ENCODE peak calls at places on chromosomes 4 and X, in seven cellular contexts. C is pancreas, U is tibial artery, K is cardiac muscle cell, N is WERI-Rb-1, L is psoas muscle, M is epithelial cell of proximal tubule. B is an unnamed sample.

GRCh38 chr4:165398570-165398969 is 19.8 kb downstream of the CPE start:
- DNase-seq in C (no peak), U (no peak), K (peak), N (peak), L (no peak), M (no peak), B (no peak)

GRCh38 chr4:142473218-142473959 is 372.7 kb downstream of the INPP4B start:
- DNase-seq in C (peak), U (no peak), K (no peak), N (no peak), L (peak), M (no peak), B (no peak)

GRCh38 chr4:118124977-118125376 is 90.7 kb downstream of the NDST3 start:
- DNase-seq in C (no peak), U (no peak), K (no peak), N (no peak), L (no peak), M (no peak), B (no peak)

GRCh38 chr4:23373269-23373668 is 516.6 kb downstream of the PPARGC1A start:
- DNase-seq in C (peak), U (no peak), K (peak), N (peak), L (peak), M (peak), B (no peak)

GRCh38 chr4:186204103-186204559 is 12.8 kb downstream of the CYP4V2 start:
- DNase-seq in C (no peak), U (no peak), K (no peak), N (no peak), L (no peak), M (no peak), B (no peak)

GRCh38 chr4:185471235-185472062 is at the start of gene CCDC110:
- DNase-seq in C (peak), U (peak), K (peak), N (peak), L (peak), M (peak), B (peak)

GRCh38 chr4:101065935-101066485 is 281.3 kb downstream of the PPP3CA start:
- DNase-seq in C (no peak), U (no peak), K (no peak), N (peak), L (no peak), M (no peak), B (no peak)

GRCh38 chrX:73127700-73128241 is 48.5 kb upstream of the PABPC1L2A start:
- DNase-seq in C (peak), U (no peak), K (peak), N (no peak), L (no peak), M (no peak), B (no peak)

GRCh38 chr4:81490761-81491160 is 19.1 kb upstream of the RASGEF1B start:
- DNase-seq in C (no peak), U (no peak), K (no peak), N (no peak), L (no peak), M (no peak), B (no peak)

GRCh38 chr4:163415668-163416067 is 57.9 kb downstream of the TKTL2 start:
- DNase-seq in C (no peak), U (no peak), K (no peak), N (no peak), L (no peak), M (no peak), B (no peak)

GRCh38 chr4:87553182-87553581 is 24.0 kb upstream of the SPARCL1 start:
- DNase-seq in C (no peak), U (no peak), K (no peak), N (no peak), L (no peak), M (no peak), B (no peak)

GRCh38 chrX:9681422-9681821 is 84.2 kb downstream of the GPR143 start:
- DNase-seq in C (no peak), U (no peak), K (no peak), N (no peak), L (no peak), M (peak), B (no peak)

GRCh38 chr4:156749791-156750403 is 221.7 kb downstream of the PDGFC start:
- DNase-seq in C (no peak), U (no peak), K (no peak), N (no peak), L (no peak), M (no peak), B (no peak)

GRCh38 chr4:118823471-118823870 is 12.5 kb downstream of the SEC24D start:
- DNase-seq in C (peak), U (no peak), K (no peak), N (no peak), L (no peak), M (no peak), B (no peak)

GRCh38 chr4:179582164-179582563 is 2139.9 kb upstream of the AGA start:
- DNase-seq in C (no peak), U (no peak), K (no peak), N (no peak), L (no peak), M (no peak), B (no peak)

GRCh38 chr4:40763228-40763716 is 13.5 kb downstream of the NSUN7 start:
- DNase-seq in C (no peak), U (no peak), K (no peak), N (no peak), L (no peak), M (no peak), B (no peak)

GRCh38 chr4:85370400-85371032 is 104.4 kb upstream of the ARHGAP24 start:
- DNase-seq in C (peak), U (no peak), K (peak), N (peak), L (peak), M (no peak), B (peak)

GRCh38 chr4:3690576-3691152 is 75.5 kb upstream of the ADRA2C start:
- DNase-seq in C (no peak), U (peak), K (no peak), N (peak), L (no peak), M (no peak), B (no peak)

GRCh38 chrX:101078716-101079115 is at the start of gene TMEM35A:
- DNase-seq in C (no peak), U (no peak), K (peak), N (peak), L (no peak), M (no peak), B (no peak)

GRCh38 chrX:101081257-101081656 is 2.6 kb downstream of the TMEM35A start:
- DNase-seq in C (no peak), U (no peak), K (no peak), N (no peak), L (no peak), M (no peak), B (no peak)

GRCh38 chrX:101079736-101080135 is 1.1 kb downstream of the TMEM35A start:
- DNase-seq in C (no peak), U (no peak), K (peak), N (peak), L (no peak), M (no peak), B (no peak)

GRCh38 chrX:101080326-101080725 is 1.6 kb downstream of the TMEM35A start:
- DNase-seq in C (no peak), U (no peak), K (no peak), N (peak), L (no peak), M (no peak), B (no peak)

GRCh38 chrX:101079223-101079622 is 544 bp downstream of the TMEM35A start:
- DNase-seq in C (no peak), U (no peak), K (no peak), N (no peak), L (no peak), M (no peak), B (no peak)
- H3K4me3 ChIP-seq in C (no peak), U (peak), K (peak), N (peak), L (peak), M (peak), B (peak)

GRCh38 chrX:68694429-68695205 is 47.2 kb downstream of the STARD8 start:
- DNase-seq in C (no peak), U (no peak), K (no peak), N (no peak), L (no peak), M (no peak), B (no peak)
- H3K4me3 ChIP-seq in C (peak), U (peak), K (peak), N (peak), L (peak), M (peak), B (peak)

GRCh38 chrX:112808651-112809050 is 32.0 kb downstream of the AMOT start:
- DNase-seq in C (no peak), U (no peak), K (no peak), N (no peak), L (no peak), M (no peak), B (no peak)
- H3K4me3 ChIP-seq in C (no peak), U (no peak), K (no peak), N (no peak), L (no peak), M (no peak), B (no peak)

GRCh38 chr4:35872273-35872672 is 372.0 kb downstream of the ARAP2 start:
- DNase-seq in C (no peak), U (no peak), K (no peak), N (no peak), L (no peak), M (no peak), B (no peak)
- H3K4me3 ChIP-seq in C (no peak), U (no peak), K (no peak), N (no peak), L (no peak), M (no peak), B (no peak)

DNA sequence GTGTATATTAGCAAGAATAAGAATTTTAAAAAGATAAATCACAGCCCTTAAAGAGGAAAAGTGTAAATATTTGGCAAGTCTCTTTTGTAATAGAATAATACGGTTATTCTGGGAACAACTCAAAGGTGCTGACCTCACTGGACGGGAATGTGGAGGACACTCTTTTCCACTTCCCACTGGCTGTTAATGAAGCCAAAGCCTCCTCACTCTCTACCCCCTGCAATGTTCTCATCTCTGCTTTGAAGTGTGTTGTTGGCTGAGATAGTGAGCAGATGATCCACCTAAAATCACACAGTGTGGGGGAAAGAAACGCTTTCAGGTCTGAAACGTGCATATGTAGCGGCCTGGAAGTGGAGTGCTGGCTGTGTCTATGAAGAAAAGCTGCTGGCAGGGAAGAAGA is 49.1 kb downstream of the SEL1L3 start:
- DNase-seq in C (no peak), U (no peak), K (no peak), N (no peak), L (no peak), M (peak), B (no peak)
- H3K4me3 ChIP-seq in C (no peak), U (no peak), K (no peak), N (no peak), L (no peak), M (no peak), B (no peak)

DNA sequence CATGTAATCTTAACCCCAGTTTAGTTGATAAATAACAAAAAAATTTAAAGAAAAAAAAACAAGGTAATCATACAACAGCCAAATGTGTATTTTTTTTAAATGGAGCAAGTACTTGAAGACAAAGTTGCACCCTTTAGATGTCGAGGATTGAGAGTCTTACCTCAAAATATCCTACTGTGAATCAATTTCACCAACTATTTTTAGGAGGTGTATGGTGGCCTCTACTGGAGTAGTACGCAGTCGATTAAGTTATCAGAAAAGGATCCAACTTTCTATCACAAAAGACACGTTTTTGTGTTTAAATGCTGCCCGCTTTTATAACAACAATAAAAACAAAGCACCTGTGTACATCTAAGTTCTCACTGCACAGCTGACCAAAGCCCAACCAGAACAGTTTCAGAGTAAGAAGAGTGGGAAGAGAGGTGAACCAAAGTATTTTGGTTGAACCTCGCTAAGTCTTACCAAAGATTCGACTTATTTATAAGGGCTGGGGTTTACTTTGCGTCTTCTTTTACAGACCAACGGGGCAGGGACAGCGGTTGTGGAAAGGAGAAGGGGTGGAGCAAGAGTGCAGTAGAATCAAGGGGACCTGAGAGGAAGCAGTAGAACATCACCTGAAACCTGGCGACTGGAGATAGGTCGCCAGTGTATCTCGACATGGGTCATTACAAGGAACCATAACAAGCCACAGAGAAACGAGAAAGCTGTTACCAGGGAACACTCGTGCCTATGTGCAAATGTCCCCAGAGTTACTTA is 1.2 kb downstream of the RPS6KA6 start:
- DNase-seq in C (no peak), U (no peak), K (no peak), N (no peak), L (no peak), M (no peak), B (no peak)
- H3K4me3 ChIP-seq in C (peak), U (peak), K (peak), N (peak), L (peak), M (peak), B (peak)

GRCh38 chr4:38723726-38724506 is 58.9 kb downstream of the TLR10 start:
- DNase-seq in C (no peak), U (no peak), K (no peak), N (no peak), L (no peak), M (no peak), B (no peak)
- H3K4me3 ChIP-seq in C (no peak), U (no peak), K (no peak), N (no peak), L (no peak), M (no peak), B (no peak)

DNA sequence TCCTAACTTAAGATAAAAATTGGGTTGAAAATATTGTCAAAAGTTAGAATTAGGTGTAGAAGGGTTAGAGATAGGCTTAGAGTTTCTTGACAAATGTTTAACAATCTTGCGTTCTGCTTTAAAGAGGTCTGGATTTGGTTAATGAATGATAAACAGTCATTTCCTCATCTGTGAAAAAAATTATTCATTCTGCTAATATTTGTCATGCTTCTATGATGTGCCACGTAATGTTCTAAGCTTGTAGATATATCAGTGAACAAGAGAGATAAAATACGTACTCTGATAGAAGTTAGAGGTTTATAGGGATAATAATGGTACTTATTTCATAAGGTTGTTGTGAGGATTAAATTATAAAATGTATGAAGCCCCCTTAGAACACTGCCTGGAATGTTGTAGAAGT is 443.0 kb upstream of the GALNT7 start:
- DNase-seq in C (no peak), U (no peak), K (no peak), N (no peak), L (no peak), M (peak), B (no peak)
- H3K4me3 ChIP-seq in C (no peak), U (no peak), K (no peak), N (no peak), L (no peak), M (no peak), B (no peak)

GRCh38 chr4:139603576-139604387 is 47.8 kb upstream of the SETD7 start:
- DNase-seq in C (peak), U (no peak), K (peak), N (peak), L (no peak), M (no peak), B (no peak)

GRCh38 chr4:139607302-139608060 is 51.5 kb upstream of the SETD7 start:
- DNase-seq in C (no peak), U (no peak), K (no peak), N (no peak), L (no peak), M (no peak), B (no peak)

GRCh38 chr4:139609647-139610046 is 53.6 kb upstream of the SETD7 start:
- DNase-seq in C (no peak), U (no peak), K (no peak), N (no peak), L (no peak), M (no peak), B (no peak)

GRCh38 chr4:139605516-139605915 is 49.5 kb upstream of the SETD7 start:
- DNase-seq in C (no peak), U (no peak), K (no peak), N (no peak), L (no peak), M (no peak), B (no peak)

DNA sequence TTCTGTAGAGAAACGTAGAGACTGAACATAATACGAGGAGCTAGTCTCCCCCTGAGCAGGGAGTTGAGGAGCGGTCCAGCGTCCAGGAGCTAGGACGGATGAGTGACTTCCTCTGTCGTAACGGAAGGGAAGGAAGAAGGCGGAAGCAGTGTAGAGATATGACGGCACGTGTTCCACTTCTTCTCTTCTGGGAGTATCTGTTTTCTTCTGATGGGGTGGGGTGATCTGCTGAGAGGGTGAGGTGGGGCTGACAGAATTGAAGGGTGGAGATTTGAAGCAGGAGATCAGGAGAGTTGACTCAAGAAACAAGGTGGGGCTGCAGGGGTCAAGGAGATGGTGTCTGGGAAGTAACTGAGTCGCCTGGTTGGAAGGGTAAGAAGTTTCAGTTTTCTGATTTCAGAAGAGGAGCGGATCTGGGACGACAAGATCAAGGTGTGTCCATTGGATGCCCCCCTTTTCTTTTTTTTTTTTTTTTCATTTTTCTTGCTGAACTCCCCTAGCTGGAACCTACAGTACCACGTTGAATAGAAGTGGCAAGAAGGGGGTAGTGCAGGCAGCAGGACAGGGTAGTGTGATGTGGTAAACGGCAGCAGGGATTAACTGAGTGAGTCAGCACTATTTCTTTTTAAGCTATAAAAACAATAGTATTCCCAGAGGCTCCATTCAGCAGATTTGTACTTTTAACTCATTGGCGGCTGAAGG is 50.7 kb upstream of the SETD7 start:
- DNase-seq in C (no peak), U (no peak), K (no peak), N (no peak), L (no peak), M (no peak), B (no peak)
- H3K4me3 ChIP-seq in C (no peak), U (peak), K (no peak), N (no peak), L (peak), M (no peak), B (no peak)